ENCODE peak calls at places on chromosome 6, in six cellular contexts. T, D, U, O, J and M are unnamed samples. For H3K27me3, the result is how much of the 10 kb centered on the place peaks cover.

GRCh38 chr6:138404666-138405337 is 779 bp downstream of the HEBP2 start:
- DNase-seq in T (peak), D (peak), U (peak), O (peak), J (peak), M (no peak)

GRCh38 chr6:73585566-73586415 is 65.0 kb upstream of the EEF1A1 start:
- DNase-seq in T (no peak), D (peak), U (peak), O (no peak), J (no peak), M (no peak)

GRCh38 chr6:73722318-73723060 is 26.5 kb downstream of the CD109 start:
- DNase-seq in T (no peak), D (no peak), U (no peak), O (no peak), J (no peak), M (no peak)

GRCh38 chr6:138086573-138087196 is 20.5 kb downstream of the PERP start:
- DNase-seq in T (no peak), D (no peak), U (no peak), O (no peak), J (no peak), M (no peak)

GRCh38 chr6:78599526-78599925 is 267.8 kb upstream of the IRAK1BP1 start:
- DNase-seq in T (no peak), D (no peak), U (no peak), O (no peak), J (no peak), M (no peak)

GRCh38 chr6:155530219-155530834 is 74.7 kb upstream of the NOX3 start:
- DNase-seq in T (no peak), D (peak), U (no peak), O (no peak), J (no peak), M (peak)

GRCh38 chr6:137369135-137369534 is 125.1 kb downstream of the OLIG3 start:
- DNase-seq in T (no peak), D (no peak), U (no peak), O (no peak), J (no peak), M (no peak)

GRCh38 chr6:52994789-52995078 is 350 bp downstream of the GSTA4 start:
- DNase-seq in T (no peak), D (peak), U (no peak), O (peak), J (peak), M (peak)

GRCh38 chr6:16766836-16767745 is 5.8 kb upstream of the ATXN1 start:
- DNase-seq in T (no peak), D (no peak), U (no peak), O (no peak), J (no peak), M (no peak)

GRCh38 chr6:138815797-138816528 is 20.1 kb downstream of the ECT2L start:
- DNase-seq in T (no peak), D (no peak), U (no peak), O (no peak), J (no peak), M (peak)

GRCh38 chr6:123715243-123715863 is 78.6 kb upstream of the TRDN start:
- DNase-seq in T (no peak), D (peak), U (no peak), O (no peak), J (no peak), M (peak)

GRCh38 chr6:26624557-26624956 is 27.8 kb downstream of the ABT1 start:
- DNase-seq in T (no peak), D (no peak), U (no peak), O (no peak), J (no peak), M (no peak)

GRCh38 chr6:149087898-149088297 is 229.6 kb upstream of the TAB2 start:
- DNase-seq in T (no peak), D (no peak), U (no peak), O (no peak), J (no peak), M (no peak)

GRCh38 chr6:164109770-164110140 is 695.2 kb downstream of the QKI start:
- DNase-seq in T (no peak), D (peak), U (no peak), O (peak), J (no peak), M (no peak)

GRCh38 chr6:134296762-134297161 is 21.1 kb downstream of the SGK1 start:
- DNase-seq in T (no peak), D (no peak), U (no peak), O (no peak), J (no peak), M (no peak)

GRCh38 chr6:127366281-127367022 is 23.0 kb upstream of the ECHDC1 start:
- DNase-seq in T (peak), D (no peak), U (no peak), O (no peak), J (no peak), M (no peak)

GRCh38 chr6:14975124-14975815 is 270.6 kb upstream of the JARID2 start:
- DNase-seq in T (no peak), D (no peak), U (no peak), O (no peak), J (no peak), M (no peak)

GRCh38 chr6:142728910-142729481 is 216.0 kb downstream of the HIVEP2 start:
- DNase-seq in T (no peak), D (no peak), U (no peak), O (no peak), J (no peak), M (peak)

GRCh38 chr6:81812416-81812815 is 59.9 kb upstream of the TENT5A start:
- DNase-seq in T (no peak), D (no peak), U (no peak), O (no peak), J (no peak), M (no peak)
- H3K27me3 ChIP-seq in T (under half), D (under half), U (under half), O (under half), J (under half), M (under half)

GRCh38 chr6:41467627-41468404 is 78.4 kb upstream of the FOXP4 start:
- DNase-seq in T (no peak), D (no peak), U (no peak), O (no peak), J (peak), M (no peak)
- H3K27me3 ChIP-seq in T (under half), D (under half), U (under half), O (under half), J (under half), M (under half)

GRCh38 chr6:41427642-41428401 is 92.4 kb downstream of the NCR2 start:
- DNase-seq in T (peak), D (peak), U (no peak), O (peak), J (peak), M (peak)
- H3K27me3 ChIP-seq in T (under half), D (under half), U (under half), O (under half), J (under half), M (under half)

GRCh38 chr6:88165877-88166492 is at the start of gene CNR1:
- DNase-seq in T (peak), D (peak), U (no peak), O (peak), J (peak), M (peak)

GRCh38 chr6:88166901-88167624 is 916 bp upstream of the CNR1 start:
- DNase-seq in T (no peak), D (peak), U (no peak), O (no peak), J (peak), M (peak)

GRCh38 chr6:88167625-88167937 is 1.4 kb upstream of the CNR1 start:
- DNase-seq in T (no peak), D (no peak), U (no peak), O (no peak), J (no peak), M (no peak)

GRCh38 chr6:88165087-88165876 is 865 bp downstream of the CNR1 start:
- DNase-seq in T (no peak), D (no peak), U (no peak), O (no peak), J (no peak), M (no peak)

GRCh38 chr6:88166493-88166900 is 350 bp upstream of the CNR1 start:
- DNase-seq in T (no peak), D (peak), U (no peak), O (peak), J (peak), M (peak)
- H3K27me3 ChIP-seq in T (under half), D (under half), U (half or more), O (under half), J (under half), M (under half)

DNA sequence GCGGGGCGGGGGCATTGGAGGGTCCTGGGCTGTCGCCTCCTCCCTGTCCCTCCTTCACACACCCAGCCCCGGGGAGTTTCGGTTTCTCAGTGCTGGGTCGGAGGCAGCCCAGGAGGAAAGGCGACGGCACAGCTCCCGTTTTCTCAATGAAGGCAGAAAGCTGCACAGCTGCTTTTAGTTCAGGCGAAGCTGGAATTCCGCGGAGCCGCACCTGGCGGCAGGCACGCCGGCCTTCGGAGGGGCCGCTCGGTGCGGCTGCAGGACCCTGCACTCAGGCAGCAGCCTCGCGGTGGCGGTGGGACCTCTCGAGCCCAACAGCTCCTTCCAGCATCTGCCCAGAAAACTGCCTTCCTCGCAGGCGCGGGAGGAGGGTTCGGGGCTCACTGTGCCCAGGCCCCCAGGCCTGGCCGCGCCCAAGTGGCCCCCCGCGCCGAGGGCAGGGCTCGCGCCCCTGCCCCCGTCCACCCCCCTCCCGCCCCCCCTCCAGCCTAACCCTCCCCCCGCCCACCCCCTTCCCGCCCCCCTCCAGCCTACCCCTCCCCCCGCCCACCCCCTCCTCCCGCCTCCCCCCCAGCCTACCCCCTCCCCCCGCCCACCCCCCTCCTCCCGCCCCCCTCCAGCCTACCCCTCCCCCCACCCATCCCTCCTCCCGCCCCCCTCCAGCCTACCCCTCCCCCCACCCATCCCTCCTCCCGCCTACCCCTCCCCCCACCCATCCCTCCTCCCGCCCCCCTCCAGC is 4.8 kb downstream of the FOXQ1 start:
- DNase-seq in T (no peak), D (peak), U (no peak), O (no peak), J (no peak), M (peak)
- H3K27me3 ChIP-seq in T (under half), D (under half), U (under half), O (under half), J (under half), M (under half)

GRCh38 chr6:170094686-170095272 is 196.1 kb downstream of the DLL1 start:
- DNase-seq in T (no peak), D (peak), U (no peak), O (no peak), J (peak), M (no peak)

GRCh38 chr6:170095273-170095976 is 195.5 kb downstream of the DLL1 start:
- DNase-seq in T (no peak), D (peak), U (no peak), O (no peak), J (peak), M (no peak)

GRCh38 chr6:170096803-170097504 is 193.9 kb downstream of the DLL1 start:
- DNase-seq in T (no peak), D (peak), U (no peak), O (no peak), J (peak), M (no peak)

GRCh38 chr6:170097505-170098427 is 193.1 kb downstream of the DLL1 start:
- DNase-seq in T (peak), D (peak), U (no peak), O (no peak), J (peak), M (no peak)

GRCh38 chr6:170096191-170096802 is 194.6 kb downstream of the DLL1 start:
- DNase-seq in T (no peak), D (peak), U (no peak), O (no peak), J (peak), M (peak)
- H3K27me3 ChIP-seq in T (under half), D (under half), U (under half), O (under half), J (under half), M (under half)

DNA sequence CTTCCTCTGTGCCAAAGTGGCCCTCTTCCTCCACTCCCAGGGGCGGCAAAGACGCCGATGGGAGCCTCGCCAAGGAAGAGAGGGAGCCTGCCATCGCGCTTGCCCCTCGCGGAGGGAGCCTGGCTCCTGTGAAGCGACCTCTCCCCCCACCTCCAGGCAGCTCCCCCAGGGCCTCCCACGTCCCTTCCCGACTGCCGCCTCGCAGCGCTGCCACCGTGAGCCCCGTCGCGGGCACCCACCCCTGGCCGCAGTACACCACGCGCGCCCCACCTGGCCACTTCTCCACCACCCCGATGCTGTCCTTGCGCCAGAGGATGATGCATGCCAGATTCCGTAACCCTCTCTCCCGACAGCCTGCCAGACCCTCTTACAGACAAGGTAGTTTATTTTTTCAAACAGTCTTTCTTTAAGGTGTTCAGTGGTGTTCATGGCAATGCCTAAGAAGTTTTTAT is 64.9 kb downstream of the FNDC1 start:
- DNase-seq in T (no peak), D (no peak), U (no peak), O (no peak), J (peak), M (peak)
- H3K27me3 ChIP-seq in T (under half), D (under half), U (half or more), O (under half), J (under half), M (half or more)

GRCh38 chr6:34176261-34177031 is 30.6 kb upstream of the GRM4 start:
- DNase-seq in T (no peak), D (no peak), U (no peak), O (no peak), J (peak), M (peak)
- H3K27me3 ChIP-seq in T (under half), D (under half), U (under half), O (under half), J (under half), M (under half)